ENCODE peak calls at places on chromosomes 12 and 14, in eight cellular contexts. A, G, P, R, X, B, O and Y are unnamed samples.

GRCh38 chr12:17062296-17063061 is 456.5 kb upstream of the LMO3 start:
- DNase-seq in A (no peak), G (peak), P (no peak), R (no peak), X (no peak), B (no peak), O (no peak), Y (peak)

GRCh38 chr14:51547260-51547659 is 104.5 kb upstream of the FRMD6 start:
- DNase-seq in A (no peak), G (peak), P (peak), R (no peak), X (peak), B (no peak), O (peak), Y (peak)

GRCh38 chr12:124030510-124030909 is 57.5 kb downstream of the ZNF664 start:
- DNase-seq in A (no peak), G (no peak), P (peak), R (no peak), X (no peak), B (no peak), O (no peak), Y (peak)

GRCh38 chr12:90682398-90682797 is 272.6 kb downstream of the CCER1 start:
- DNase-seq in A (no peak), G (no peak), P (peak), R (no peak), X (no peak), B (no peak), O (no peak), Y (no peak)

GRCh38 chr14:57461777-57462320 is 31.8 kb downstream of the CCDC198 start:
- DNase-seq in A (no peak), G (peak), P (no peak), R (no peak), X (no peak), B (no peak), O (no peak), Y (peak)

GRCh38 chr12:25151476-25151875 is 43.5 kb downstream of the DNAI7 start:
- DNase-seq in A (no peak), G (peak), P (peak), R (no peak), X (peak), B (no peak), O (peak), Y (peak)

GRCh38 chr14:23569443-23570151 is 2.0 kb upstream of the AP1G2 start:
- DNase-seq in A (no peak), G (no peak), P (no peak), R (peak), X (no peak), B (no peak), O (no peak), Y (peak)

GRCh38 chr14:74545386-74545785 is 51.8 kb downstream of the ISCA2 start:
- DNase-seq in A (no peak), G (no peak), P (no peak), R (no peak), X (no peak), B (no peak), O (peak), Y (no peak)